ENCODE peak calls at places on chromosomes 13 and 19, in ten cellular contexts. O, Z, M, X, T, K, B, F, L and N are unnamed samples.

GRCh38 chr13:112697756-112698655 is 8.2 kb downstream of the ATP11A start:
- DNase-seq in O (no peak), Z (no peak), M (no peak), X (no peak), T (peak; percentile 77), K (no peak), B (no peak), F (no peak), L (no peak), N (no peak)

GRCh38 chr13:33543631-33544030 is 258.1 kb upstream of the STARD13 start:
- DNase-seq in O (no peak), Z (no peak), M (no peak), X (no peak), T (no peak), K (no peak), B (no peak), F (no peak), L (no peak), N (no peak)

GRCh38 chr19:36420961-36421748 is 2.7 kb upstream of the ZFP82 start:
- DNase-seq in O (no peak), Z (no peak), M (no peak), X (peak; percentile 19), T (peak; percentile 40), K (no peak), B (no peak), F (peak; percentile 9), L (no peak), N (peak; percentile 3)

GRCh38 chr19:16340092-16340491 is 15.5 kb downstream of the KLF2 start:
- DNase-seq in O (no peak), Z (no peak), M (no peak), X (no peak), T (no peak), K (no peak), B (no peak), F (no peak), L (no peak), N (no peak)

GRCh38 chr13:39189778-39190177 is 151.5 kb downstream of the NHLRC3 start:
- DNase-seq in O (no peak), Z (no peak), M (no peak), X (no peak), T (no peak), K (no peak), B (no peak), F (no peak), L (no peak), N (no peak)

GRCh38 chr13:75173457-75174356 is 308.3 kb downstream of the TBC1D4 start:
- DNase-seq in O (no peak), Z (no peak), M (no peak), X (no peak), T (no peak), K (no peak), B (no peak), F (no peak), L (no peak), N (no peak)

GRCh38 chr13:22212576-22212975 is 541.7 kb downstream of the FGF9 start:
- DNase-seq in O (no peak), Z (no peak), M (no peak), X (no peak), T (no peak), K (no peak), B (no peak), F (no peak), L (no peak), N (no peak)

GRCh38 chr13:35995136-35995535 is 136.0 kb downstream of the DCLK1 start:
- DNase-seq in O (no peak), Z (no peak), M (no peak), X (no peak), T (peak; percentile 38), K (no peak), B (no peak), F (no peak), L (no peak), N (no peak)

GRCh38 chr19:3135961-3136683 is at the start of gene GNA15:
- DNase-seq in O (no peak), Z (no peak), M (no peak), X (no peak), T (no peak), K (no peak), B (no peak), F (no peak), L (no peak), N (no peak)

GRCh38 chr19:54556194-54556593 is 17.4 kb upstream of the LILRA2 start:
- DNase-seq in O (no peak), Z (no peak), M (no peak), X (no peak), T (no peak), K (no peak), B (no peak), F (no peak), L (no peak), N (no peak)

GRCh38 chr19:46386996-46387712 is 26.2 kb downstream of the CCDC8 start:
- DNase-seq in O (no peak), Z (no peak), M (no peak), X (no peak), T (no peak), K (no peak), B (no peak), F (no peak), L (no peak), N (no peak)

GRCh38 chr19:48445256-48445605 is 552 bp upstream of the GRWD1 start:
- DNase-seq in O (peak; percentile 95), Z (no peak), M (peak; percentile 47), X (peak; percentile 97), T (peak; percentile 94), K (no peak), B (no peak), F (peak; percentile 73), L (no peak), N (no peak)

GRCh38 chr13:50071399-50071798 is 56.2 kb downstream of the KCNRG start:
- DNase-seq in O (no peak), Z (no peak), M (no peak), X (no peak), T (no peak), K (no peak), B (no peak), F (no peak), L (no peak), N (no peak)

GRCh38 chr19:15124572-15125231 is 17.5 kb downstream of the SYDE1 start:
- DNase-seq in O (no peak), Z (no peak), M (no peak), X (no peak), T (no peak), K (no peak), B (no peak), F (no peak), L (no peak), N (no peak)

GRCh38 chr19:728011-728410 is 19.3 kb downstream of the PALM start:
- DNase-seq in O (no peak), Z (no peak), M (no peak), X (peak; percentile 77), T (no peak), K (no peak), B (no peak), F (no peak), L (no peak), N (no peak)

GRCh38 chr13:24196593-24197197 is 36.2 kb downstream of the SPATA13 start:
- DNase-seq in O (no peak), Z (no peak), M (no peak), X (no peak), T (no peak), K (no peak), B (no peak), F (no peak), L (no peak), N (no peak)

GRCh38 chr19:46591254-46591653 is 9.9 kb upstream of the CALM3 start:
- DNase-seq in O (no peak), Z (no peak), M (no peak), X (no peak), T (no peak), K (no peak), B (no peak), F (no peak), L (no peak), N (no peak)

GRCh38 chr13:62250501-62251175 is 835.0 kb upstream of the PCDH20 start:
- DNase-seq in O (no peak), Z (no peak), M (no peak), X (no peak), T (no peak), K (no peak), B (no peak), F (no peak), L (no peak), N (no peak)

GRCh38 chr13:72221276-72221962 is 354.4 kb upstream of the DACH1 start:
- DNase-seq in O (peak; percentile 5), Z (no peak), M (peak; percentile 4), X (peak; percentile 4), T (no peak), K (no peak), B (no peak), F (no peak), L (no peak), N (no peak)

GRCh38 chr13:98565726-98566577 is 11.0 kb downstream of the STK24 start:
- DNase-seq in O (no peak), Z (no peak), M (no peak), X (peak; percentile 57), T (no peak), K (no peak), B (peak; percentile 20), F (no peak), L (no peak), N (no peak)

GRCh38 chr19:45104658-45105384 is 11.8 kb downstream of the PPP1R37 start:
- DNase-seq in O (no peak), Z (no peak), M (no peak), X (no peak), T (no peak), K (no peak), B (no peak), F (no peak), L (no peak), N (no peak)

GRCh38 chr19:28171983-28172382 is 1041.0 kb downstream of the UQCRFS1 start:
- DNase-seq in O (no peak), Z (no peak), M (no peak), X (no peak), T (no peak), K (no peak), B (no peak), F (no peak), L (no peak), N (no peak)

GRCh38 chr19:29492761-29493160 is 33.0 kb upstream of the VSTM2B start:
- DNase-seq in O (no peak), Z (no peak), M (no peak), X (no peak), T (peak; percentile 15), K (no peak), B (no peak), F (no peak), L (no peak), N (peak; percentile 26)

GRCh38 chr13:103403148-103403740 is 337.0 kb upstream of the SLC10A2 start:
- DNase-seq in O (no peak), Z (no peak), M (no peak), X (no peak), T (no peak), K (no peak), B (no peak), F (no peak), L (no peak), N (no peak)

GRCh38 chr19:2350656-2351055 is 9.4 kb upstream of the TMPRSS9 start:
- DNase-seq in O (no peak), Z (no peak), M (no peak), X (no peak), T (no peak), K (no peak), B (no peak), F (no peak), L (no peak), N (no peak)

GRCh38 chr13:47598340-47598911 is 402.6 kb downstream of the SUCLA2 start:
- DNase-seq in O (no peak), Z (no peak), M (no peak), X (peak; percentile 2), T (peak; percentile 24), K (no peak), B (no peak), F (no peak), L (no peak), N (no peak)

GRCh38 chr13:109494955-109495354 is 291.4 kb downstream of the IRS2 start:
- DNase-seq in O (no peak), Z (no peak), M (no peak), X (peak; percentile 72), T (peak; percentile 67), K (no peak), B (no peak), F (no peak), L (no peak), N (no peak)

GRCh38 chr19:53333071-53333465 is 481 bp upstream of the ZNF845 start:
- DNase-seq in O (no peak), Z (no peak), M (no peak), X (peak; percentile 23), T (peak; percentile 44), K (peak; percentile 14), B (no peak), F (no peak), L (peak; percentile 1), N (peak; percentile 46)